ENCODE peak calls at places on chromosomes 4 and X, in six cellular contexts. M, P, O, Y, F and L are unnamed samples.

GRCh38 chrX:123869488-123869887 is 9.6 kb downstream of the XIAP start:
- DNase-seq in M (no peak), P (no peak), O (no peak), Y (no peak), F (no peak), L (no peak)

GRCh38 chr4:6763330-6763851 is 19.1 kb upstream of the KIAA0232 start:
- DNase-seq in M (no peak), P (no peak), O (no peak), Y (peak), F (peak), L (no peak)

GRCh38 chr4:53563824-53564223 is 27.5 kb downstream of the LNX1 start:
- DNase-seq in M (no peak), P (no peak), O (no peak), Y (no peak), F (no peak), L (peak)

GRCh38 chr4:75830906-75831305 is 71.3 kb downstream of the PPEF2 start:
- DNase-seq in M (no peak), P (no peak), O (no peak), Y (no peak), F (no peak), L (no peak)

GRCh38 chr4:140755811-140756291 is 334 bp downstream of the TBC1D9 start:
- DNase-seq in M (peak), P (no peak), O (peak), Y (no peak), F (peak), L (peak)

GRCh38 chr4:154928640-154929257 is 147.7 kb downstream of the RBM46 start:
- DNase-seq in M (no peak), P (no peak), O (no peak), Y (no peak), F (no peak), L (no peak)

GRCh38 chr4:16082038-16082423 is 1.8 kb downstream of the PROM1 start:
- DNase-seq in M (no peak), P (no peak), O (no peak), Y (no peak), F (no peak), L (no peak)

GRCh38 chr4:69154021-69154420 is 57.7 kb downstream of the UGT2B7 start:
- DNase-seq in M (no peak), P (no peak), O (no peak), Y (no peak), F (no peak), L (no peak)

GRCh38 chrX:13607996-13608365 is 38.6 kb downstream of the EGFL6 start:
- DNase-seq in M (no peak), P (no peak), O (no peak), Y (no peak), F (no peak), L (no peak)

GRCh38 chr4:8480221-8480620 is 39.6 kb downstream of the TRMT44 start:
- DNase-seq in M (no peak), P (no peak), O (no peak), Y (no peak), F (no peak), L (no peak)

GRCh38 chrX:120617996-120618630 is 11.7 kb downstream of the C1GALT1C1 start:
- DNase-seq in M (no peak), P (no peak), O (no peak), Y (no peak), F (no peak), L (no peak)

GRCh38 chr4:73434311-73434710 is 1.7 kb upstream of the AFP start:
- DNase-seq in M (no peak), P (no peak), O (no peak), Y (peak), F (no peak), L (no peak)
- TF ChIP-seq CTCF in M (peak), P (peak), O (peak), Y (peak), F (no peak), L (peak)

GRCh38 chrX:136691028-136691809 is 43.3 kb downstream of the CD40LG start:
- DNase-seq in M (no peak), P (no peak), O (no peak), Y (no peak), F (no peak), L (no peak)

GRCh38 chrX:136689441-136689840 is 41.5 kb downstream of the CD40LG start:
- DNase-seq in M (no peak), P (no peak), O (no peak), Y (no peak), F (no peak), L (no peak)

GRCh38 chrX:136692271-136692670 is 44.3 kb downstream of the CD40LG start:
- DNase-seq in M (no peak), P (no peak), O (no peak), Y (no peak), F (no peak), L (no peak)

GRCh38 chrX:136684120-136684519 is 36.2 kb downstream of the CD40LG start:
- DNase-seq in M (no peak), P (no peak), O (no peak), Y (no peak), F (no peak), L (no peak)

GRCh38 chrX:136687457-136687856 is 39.5 kb downstream of the CD40LG start:
- DNase-seq in M (no peak), P (no peak), O (no peak), Y (no peak), F (no peak), L (no peak)
- H3K27ac ChIP-seq in M (no peak), P (no peak), O (no peak), Y (no peak), F (no peak), L (no peak)

GRCh38 chrX:41090568-41091238 is 5.5 kb downstream of the USP9X start:
- DNase-seq in M (no peak), P (no peak), O (no peak), Y (no peak), F (no peak), L (no peak)
- H3K4me3 ChIP-seq in M (no peak), P (no peak), O (no peak), Y (no peak), F (peak), L (no peak)

GRCh38 chrX:109350051-109350450 is 131.8 kb downstream of the GUCY2F start:
- DNase-seq in M (no peak), P (no peak), O (no peak), Y (no peak), F (no peak), L (no peak)
- TF ChIP-seq CTCF in M (no peak), P (no peak), O (no peak), Y (no peak), F (no peak), L (no peak)

GRCh38 chr4:183409956-183410355 is 34.5 kb upstream of the CDKN2AIP start:
- DNase-seq in M (no peak), P (no peak), O (no peak), Y (no peak), F (no peak), L (no peak)

GRCh38 chr4:183407128-183407585 is 37.3 kb upstream of the CDKN2AIP start:
- DNase-seq in M (peak), P (peak), O (peak), Y (peak), F (peak), L (peak)

GRCh38 chr4:183409463-183409862 is 35.0 kb upstream of the CDKN2AIP start:
- DNase-seq in M (no peak), P (no peak), O (no peak), Y (no peak), F (no peak), L (no peak)

GRCh38 chr4:183408791-183409190 is 35.6 kb upstream of the CDKN2AIP start:
- DNase-seq in M (no peak), P (no peak), O (no peak), Y (no peak), F (no peak), L (no peak)

GRCh38 chr4:183407635-183408463 is 36.6 kb upstream of the CDKN2AIP start:
- DNase-seq in M (no peak), P (no peak), O (no peak), Y (no peak), F (no peak), L (peak)
- H3K27ac ChIP-seq in M (no peak), P (no peak), O (no peak), Y (no peak), F (no peak), L (no peak)